ENCODE peak calls at places on chromosomes 5 and 9, in eight cellular contexts. U, N, A, O, L, F, T and C are unnamed samples.

GRCh38 chr9:34579097-34579818 is 10.3 kb downstream of the CNTFR start:
- DNase-seq in U (no peak), N (no peak), A (no peak), O (no peak), L (no peak), F (no peak), T (no peak), C (no peak)

GRCh38 chr9:129412814-129413536 is 207.9 kb downstream of the C9orf50 start:
- DNase-seq in U (peak; percentile 52), N (no peak), A (peak; percentile 81), O (no peak), L (no peak), F (peak; percentile 67), T (peak; percentile 62), C (peak; percentile 89)

GRCh38 chr9:108160705-108161233 is 671.2 kb upstream of the KLF4 start:
- DNase-seq in U (no peak), N (no peak), A (no peak), O (no peak), L (no peak), F (no peak), T (no peak), C (no peak)

GRCh38 chr5:176620333-176620981 is 9.9 kb downstream of the SNCB start:
- DNase-seq in U (no peak), N (no peak), A (no peak), O (no peak), L (no peak), F (no peak), T (peak; percentile 41), C (no peak)

GRCh38 chr5:152380415-152381123 is 24.5 kb downstream of the NMUR2 start:
- DNase-seq in U (no peak), N (no peak), A (no peak), O (no peak), L (no peak), F (no peak), T (no peak), C (no peak)

GRCh38 chr9:112605518-112605917 is 112.4 kb downstream of the INIP start:
- DNase-seq in U (no peak), N (no peak), A (no peak), O (no peak), L (no peak), F (no peak), T (no peak), C (no peak)

GRCh38 chr9:129483467-129484324 is 137.2 kb downstream of the C9orf50 start:
- DNase-seq in U (peak; percentile 87), N (peak; percentile 83), A (peak; percentile 90), O (peak; percentile 83), L (peak; percentile 96), F (peak; percentile 85), T (peak; percentile 89), C (peak; percentile 96)

GRCh38 chr5:138372225-138372624 is 19.7 kb downstream of the KDM3B start:
- DNase-seq in U (no peak), N (no peak), A (no peak), O (no peak), L (no peak), F (no peak), T (no peak), C (no peak)

GRCh38 chr5:152505442-152506042 is 100.5 kb upstream of the NMUR2 start:
- DNase-seq in U (peak; percentile 37), N (no peak), A (peak; percentile 33), O (no peak), L (no peak), F (peak; percentile 68), T (peak; percentile 13), C (peak; percentile 58)

GRCh38 chr5:35202319-35203111 is 27.8 kb downstream of the PRLR start:
- DNase-seq in U (peak; percentile 56), N (no peak), A (peak; percentile 34), O (peak; percentile 32), L (no peak), F (peak; percentile 68), T (no peak), C (peak; percentile 61)

GRCh38 chr5:89972901-89973300 is 436.7 kb downstream of the CETN3 start:
- DNase-seq in U (no peak), N (no peak), A (peak; percentile 26), O (no peak), L (no peak), F (no peak), T (no peak), C (peak; percentile 66)

GRCh38 chr5:81948349-81948748 is 23.5 kb upstream of the ATG10 start:
- DNase-seq in U (peak; percentile 41), N (no peak), A (peak; percentile 41), O (no peak), L (no peak), F (no peak), T (no peak), C (peak; percentile 89)

GRCh38 chr5:90802695-90803317 is 244.2 kb downstream of the ADGRV1 start:
- DNase-seq in U (no peak), N (no peak), A (peak; percentile 25), O (no peak), L (no peak), F (peak; percentile 31), T (no peak), C (peak; percentile 48)

GRCh38 chr5:157857821-157858526 is 971 bp downstream of the CLINT1 start:
- DNase-seq in U (no peak), N (no peak), A (peak; percentile 60), O (no peak), L (no peak), F (no peak), T (no peak), C (peak; percentile 7)

GRCh38 chr5:169637085-169637855 is at the start of gene DOCK2:
- DNase-seq in U (peak; percentile 66), N (peak; percentile 88), A (no peak), O (no peak), L (no peak), F (peak; percentile 58), T (peak; percentile 53), C (no peak)

GRCh38 chr9:22813520-22813919 is 366.9 kb downstream of the DMRTA1 start:
- DNase-seq in U (no peak), N (no peak), A (peak; percentile 29), O (no peak), L (no peak), F (no peak), T (no peak), C (peak; percentile 0)

GRCh38 chr5:19734706-19735240 is 253.2 kb downstream of the CDH18 start:
- DNase-seq in U (no peak), N (no peak), A (peak; percentile 8), O (no peak), L (no peak), F (no peak), T (no peak), C (no peak)

GRCh38 chr5:2300421-2300820 is 417.7 kb upstream of the IRX4 start:
- DNase-seq in U (no peak), N (no peak), A (no peak), O (no peak), L (peak; percentile 76), F (no peak), T (no peak), C (no peak)

GRCh38 chr5:32217886-32218396 is 43.8 kb upstream of the GOLPH3 start:
- DNase-seq in U (no peak), N (no peak), A (peak; percentile 33), O (no peak), L (no peak), F (no peak), T (no peak), C (peak; percentile 33)

GRCh38 chr5:150209020-150209635 is 19.3 kb downstream of the SLC6A7 start:
- DNase-seq in U (peak; percentile 31), N (peak; percentile 83), A (peak; percentile 85), O (no peak), L (no peak), F (no peak), T (no peak), C (peak; percentile 23)

DNA sequence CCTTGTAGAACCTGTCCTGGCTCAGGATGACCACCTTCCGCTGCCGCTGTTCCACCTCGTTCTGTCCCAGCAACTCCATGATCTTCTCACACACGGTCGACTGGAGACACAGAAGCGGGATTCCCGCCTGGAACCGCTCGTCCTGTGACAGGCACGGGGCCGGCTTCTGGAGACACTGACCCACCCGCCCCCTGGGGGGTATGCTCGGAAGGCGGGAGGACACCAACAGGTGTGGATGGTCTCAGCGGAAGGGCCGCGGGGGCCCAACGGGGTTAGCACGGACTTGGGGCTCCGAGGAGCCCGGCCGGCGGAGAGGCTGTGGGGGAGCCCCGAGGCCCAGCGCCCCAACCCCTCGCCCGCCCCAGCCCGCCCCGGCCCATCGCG is 525 bp downstream of the UCK1 start:
- DNase-seq in U (peak; percentile 35), N (no peak), A (peak; percentile 18), O (no peak), L (no peak), F (peak; percentile 34), T (peak; percentile 32), C (peak; percentile 29)
- TF ChIP-seq CTCF in U (no peak), N (no peak), A (no peak), O (no peak), L (peak; percentile 19), F (peak; percentile 8), T (no peak), C (peak; percentile 7)

DNA sequence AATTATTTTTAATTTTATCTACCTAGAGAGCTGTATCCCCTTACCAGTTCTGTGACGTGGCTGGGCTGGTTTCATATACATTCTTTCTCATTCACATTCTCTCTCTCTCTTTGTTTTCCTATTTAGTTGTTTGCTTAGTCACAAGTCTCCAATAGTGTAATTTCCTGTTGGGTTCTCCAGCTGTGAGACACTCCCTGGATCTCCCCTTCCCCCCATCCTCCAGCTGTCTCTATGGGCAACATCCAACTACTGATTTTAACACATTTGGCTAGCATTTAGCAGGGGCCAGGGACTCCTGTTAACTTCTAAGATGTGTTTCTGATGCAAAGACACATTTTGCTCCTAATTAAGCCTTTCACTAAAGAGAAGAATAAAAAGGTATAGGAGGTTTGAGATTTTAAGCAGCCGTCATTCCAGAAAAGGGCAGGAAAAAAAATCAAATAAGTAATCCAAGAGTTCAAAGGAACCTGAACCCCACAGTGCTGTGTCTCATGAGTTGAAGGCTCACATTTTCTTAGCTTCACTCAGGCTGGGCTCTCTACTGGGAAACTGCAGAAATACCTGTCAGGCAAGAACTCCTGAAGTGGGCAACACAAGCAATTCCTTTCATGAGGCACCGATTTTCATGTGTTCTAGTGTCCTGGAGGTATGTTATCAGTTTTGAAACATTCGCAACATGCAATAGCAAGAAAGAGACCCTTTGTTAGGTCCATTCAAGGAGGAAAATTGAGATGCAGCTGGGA is 198.7 kb upstream of the C9orf72 start:
- DNase-seq in U (no peak), N (no peak), A (peak; percentile 46), O (no peak), L (no peak), F (no peak), T (no peak), C (peak; percentile 85)
- H3K4me3 ChIP-seq in U (no peak overlapping the region), N (no peak overlapping the region), A (no peak overlapping the region), O (no peak overlapping the region), L (no peak overlapping the region), F (no peak overlapping the region), T (no peak overlapping the region), C (no peak overlapping the region)

DNA sequence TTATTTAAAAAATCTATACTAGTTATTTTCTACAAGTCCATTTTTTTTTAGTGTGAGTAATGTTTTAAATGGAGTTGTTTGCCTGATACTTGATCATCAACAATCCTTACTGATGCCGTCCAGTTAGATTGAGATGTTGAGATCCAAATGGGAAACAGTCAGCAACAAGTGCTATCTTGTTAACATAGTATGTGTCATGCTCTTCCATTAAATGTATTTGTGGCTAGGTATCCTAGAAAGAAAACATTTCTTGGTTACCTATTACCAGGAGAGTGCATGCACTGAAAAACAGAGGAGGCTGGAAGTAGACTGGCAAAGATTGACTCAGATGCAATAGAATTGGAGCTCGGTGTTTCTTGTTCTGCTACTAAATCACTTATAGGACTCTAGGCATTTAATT is 123.4 kb upstream of the MAN2A1 start:
- DNase-seq in U (no peak), N (no peak), A (no peak), O (no peak), L (no peak), F (no peak), T (no peak), C (no peak)
- TF ChIP-seq CTCF in U (no peak), N (no peak), A (no peak), O (no peak), L (no peak), F (no peak), T (no peak), C (no peak)

GRCh38 chr5:151228986-151229385 is 5.1 kb upstream of the CCDC69 start:
- DNase-seq in U (no peak), N (no peak), A (no peak), O (no peak), L (no peak), F (no peak), T (no peak), C (no peak)
- H3K4me3 ChIP-seq in U (no peak overlapping the region), N (no peak overlapping the region), A (no peak overlapping the region), O (no peak overlapping the region), L (no peak overlapping the region), F (no peak overlapping the region), T (no peak overlapping the region), C (no peak overlapping the region)